ENCODE peak calls at places on chromosome 1, in seven cellular contexts. Q is H1, V is HCT116, M is SK-N-SH, A is K562, Y is GM12878, R is HepG2. U is an unnamed sample.

GRCh38 chr1:101971309-101971708 is 25.4 kb downstream of the OLFM3 start:
- DNase-seq in M (no peak), Q (no peak), V (no peak), Y (no peak), R (no peak), A (no peak), U (no peak)

GRCh38 chr1:157993179-157994080 is at the start of gene KIRREL1:
- DNase-seq in R (no peak), Y (no peak), A (no peak), M (peak; percentile 52), V (no peak), Q (no peak), U (peak; percentile 74)

GRCh38 chr1:59404725-59405124 is 107.8 kb downstream of the FGGY start:
- DNase-seq in M (no peak), Y (no peak), Q (no peak), R (no peak), A (no peak), V (no peak), U (no peak)

GRCh38 chr1:16017461-16018303 is at the start of gene HSPB7:
- DNase-seq in A (peak; percentile 78), R (no peak), Q (no peak), V (no peak), M (peak; percentile 76), Y (no peak), U (no peak)

GRCh38 chr1:99465176-99465900 is 180.6 kb upstream of the PALMD start:
- DNase-seq in Q (no peak), R (no peak), M (peak; percentile 58), V (no peak), Y (no peak), A (no peak), U (no peak)

GRCh38 chr1:198330982-198331620 is 174.3 kb downstream of the NEK7 start:
- DNase-seq in Q (no peak), V (no peak), Y (no peak), A (no peak), M (no peak), R (no peak), U (no peak)

GRCh38 chr1:59707216-59707615 is 107.5 kb upstream of the HOOK1 start:
- DNase-seq in R (no peak), Y (no peak), V (peak; percentile 12), A (no peak), Q (no peak), M (no peak), U (peak; percentile 86)

GRCh38 chr1:30058966-30059365 is 664.4 kb downstream of the MATN1 start:
- DNase-seq in R (no peak), Y (no peak), Q (no peak), V (peak; percentile 26), A (no peak), M (no peak), U (no peak)

GRCh38 chr1:32757213-32757895 is 54.8 kb upstream of the SYNC start:
- DNase-seq in M (no peak), Y (no peak), R (no peak), Q (no peak), V (no peak), A (peak; percentile 88), U (no peak)

GRCh38 chr1:21334214-21335087 is 44.2 kb upstream of the ECE1 start:
- DNase-seq in M (peak; percentile 59), V (no peak), Q (no peak), A (peak; percentile 63), Y (peak; percentile 91), R (no peak), U (peak; percentile 75)

GRCh38 chr1:241950390-241950789 is 7.2 kb upstream of the BECN2 start:
- DNase-seq in Y (no peak), A (no peak), V (no peak), Q (no peak), R (no peak), M (peak; percentile 66), U (no peak)

GRCh38 chr1:6657138-6657537 is 32.5 kb downstream of the THAP3 start:
- DNase-seq in R (no peak), A (no peak), Y (no peak), Q (no peak), V (no peak), M (no peak), U (no peak)

GRCh38 chr1:22163578-22163977 is 20.7 kb upstream of the WNT4 start:
- DNase-seq in M (no peak), Q (no peak), R (no peak), V (no peak), A (no peak), Y (no peak), U (no peak)

DNA sequence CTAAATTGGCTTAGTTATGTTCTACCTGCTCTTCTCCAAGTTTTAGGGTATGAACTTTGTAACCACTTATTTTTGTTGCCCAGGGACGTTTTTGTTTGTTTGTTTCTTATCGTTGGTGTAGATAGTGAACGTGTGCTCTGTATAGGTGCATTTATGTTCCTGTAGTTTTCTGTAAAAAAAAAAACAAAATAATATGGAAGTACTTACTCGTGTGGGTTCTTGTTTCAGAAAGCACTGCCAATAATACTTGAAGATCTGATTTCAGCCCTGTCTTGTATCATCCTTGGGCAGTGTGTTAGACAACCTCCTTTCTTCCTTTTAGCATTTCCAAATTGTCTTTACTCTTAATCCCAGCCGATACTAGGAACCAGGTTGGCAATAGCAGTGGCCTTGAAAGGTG is 4.4 kb downstream of the FAM20B start:
- DNase-seq in Q (no peak), V (no peak), R (no peak), M (no peak), A (no peak), Y (no peak), U (no peak)
- H2AFZ ChIP-seq in Q (no peak overlapping the region), V (no peak overlapping the region), R (no peak overlapping the region), M (no peak overlapping the region), A (no peak overlapping the region), Y (no peak overlapping the region), U (no peak overlapping the region)

DNA sequence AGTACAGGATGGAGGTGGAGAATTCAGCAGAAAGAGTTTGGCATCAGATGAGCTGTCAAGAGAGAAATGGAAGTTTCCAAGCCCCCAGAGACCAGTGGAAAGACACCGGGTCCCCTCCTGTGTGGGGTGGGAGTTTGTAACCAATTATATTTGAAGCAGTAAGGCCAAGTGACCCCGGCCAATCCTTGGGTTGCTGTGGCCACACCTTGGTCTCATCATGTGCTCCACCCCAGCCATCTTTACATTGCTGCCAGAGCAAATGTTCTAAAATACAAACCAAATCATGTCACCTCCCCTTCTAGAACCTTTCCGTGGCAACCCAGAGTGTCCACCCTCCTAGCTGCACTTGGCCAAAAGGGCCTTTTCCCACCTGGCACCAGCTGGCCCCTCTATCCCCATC is 86.1 kb downstream of the KCNN3 start:
- DNase-seq in M (no peak), R (no peak), Y (no peak), A (no peak), V (no peak), Q (no peak), U (no peak)
- H4K20me1 ChIP-seq in M (no peaks in the 10 kb centered on the region), R (no peaks in the 10 kb centered on the region), Y (no peaks in the 10 kb centered on the region), A (peaks cover 7% of the 10 kb centered on the region), V (no peaks in the 10 kb centered on the region), Q (no peaks in the 10 kb centered on the region), U (no peaks in the 10 kb centered on the region)

DNA sequence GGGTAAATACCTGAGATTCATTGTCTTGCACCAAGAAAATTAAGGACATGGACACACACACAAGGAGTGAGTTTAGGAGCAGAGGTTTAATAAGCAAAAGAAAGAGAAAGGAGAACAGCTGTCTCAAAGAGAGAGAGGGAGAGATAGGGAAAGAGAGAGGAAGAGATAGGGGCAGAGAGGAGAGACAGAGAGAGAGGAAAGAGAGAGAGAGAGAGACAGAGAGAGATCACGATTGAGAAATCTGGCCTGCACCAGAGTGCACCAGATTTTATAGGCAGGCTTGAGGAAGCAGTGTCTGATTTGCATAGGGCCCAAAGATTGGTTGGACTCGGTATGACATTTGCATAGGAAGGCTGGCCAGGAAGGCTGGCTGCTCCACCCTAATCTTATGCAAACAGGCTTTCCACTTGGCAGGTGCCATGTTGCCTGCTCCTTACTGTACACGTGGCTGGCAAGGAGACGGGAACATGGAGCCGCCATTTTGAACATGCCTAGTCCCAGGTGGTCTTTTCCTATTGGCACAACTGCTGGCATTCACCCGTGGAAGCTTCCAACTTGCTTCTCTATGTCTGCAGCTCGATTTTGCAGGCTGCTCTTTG is 419.9 kb downstream of the ZP4 start:
- DNase-seq in A (no peak), Q (no peak), M (no peak), R (no peak), Y (no peak), V (no peak), U (no peak)
- TF ChIP-seq MAX in A (no peak), Q (no peak), M (no peak), R (no peak), Y (no peak), V (no peak), U (no peak)

DNA sequence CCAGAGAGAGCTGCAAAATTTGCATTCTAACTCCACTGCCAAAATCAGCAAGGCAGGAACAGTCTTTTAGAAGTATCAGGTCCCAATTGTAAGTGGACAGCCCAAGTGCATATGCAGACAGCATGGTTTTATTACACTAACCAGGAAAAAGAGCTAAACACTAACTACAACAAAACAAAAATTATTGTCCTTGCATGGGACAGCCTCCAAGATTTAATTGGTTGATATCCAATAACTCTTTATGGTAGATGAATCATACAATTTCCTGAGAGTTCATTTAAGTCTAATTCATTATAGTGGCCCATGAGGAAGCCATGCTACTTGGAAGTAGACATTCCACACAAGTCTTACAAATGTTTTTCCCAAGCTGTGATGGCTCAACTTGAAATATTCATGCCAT is 154.3 kb upstream of the ZNF648 start:
- DNase-seq in R (no peak), M (no peak), Y (no peak), A (no peak), Q (no peak), V (no peak), U (no peak)
- H2AFZ ChIP-seq in R (no peak overlapping the region), M (no peak overlapping the region), Y (no peak overlapping the region), A (no peak overlapping the region), Q (no peak overlapping the region), V (peak overlapping the region; percentile 13), U (no peak overlapping the region)

DNA sequence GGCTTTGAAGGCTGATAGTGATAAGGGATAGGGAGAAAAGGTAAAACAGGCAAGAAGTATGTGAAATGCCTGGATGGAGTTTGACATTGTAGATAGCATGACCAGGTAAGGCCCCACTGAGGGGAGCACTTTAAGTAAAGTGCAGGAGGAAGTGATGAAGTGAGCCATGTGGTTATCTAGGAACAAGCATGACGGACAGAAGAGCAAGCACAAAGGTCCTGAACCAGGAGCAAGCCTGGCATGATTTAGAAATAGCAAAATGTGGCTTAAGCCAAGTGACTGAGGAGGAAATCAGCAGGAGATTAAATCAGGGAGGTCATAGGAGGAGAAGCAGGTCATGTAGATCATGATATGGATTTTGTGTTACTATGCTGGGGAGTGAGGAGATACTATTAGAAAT is 129.2 kb downstream of the GLUL start:
- DNase-seq in A (no peak), Q (no peak), V (no peak), Y (no peak), R (no peak), M (no peak), U (no peak)
- H4K20me1 ChIP-seq in A (no peaks in the 10 kb centered on the region), Q (no peaks in the 10 kb centered on the region), V (no peaks in the 10 kb centered on the region), Y (no peaks in the 10 kb centered on the region), R (no peaks in the 10 kb centered on the region), M (no peaks in the 10 kb centered on the region), U (no peaks in the 10 kb centered on the region)